ENCODE peak calls at places on chromosome 9, in seven cellular contexts. One of them, this sample, is unnamed.

GRCh38 chr9:19935422-19935821 is 146.6 kb upstream of the SLC24A2 start:
- DNase-seq in B cell: no peak
- DNase-seq in lower leg skin: no peak
- DNase-seq in kidney: no peak
- DNase-seq in MCF 10A: no peak
- DNase-seq in neural crest cell: no peak
- DNase-seq in IMR-90: no peak
- DNase-seq in this sample: no peak

GRCh38 chr9:81032030-81032572 is 657.2 kb downstream of the TLE1 start:
- DNase-seq in B cell: no peak
- DNase-seq in lower leg skin: no peak
- DNase-seq in kidney: peak; percentile 74
- DNase-seq in MCF 10A: peak; percentile 82
- DNase-seq in neural crest cell: no peak
- DNase-seq in IMR-90: peak; percentile 89
- DNase-seq in this sample: no peak

GRCh38 chr9:35658894-35659220 is 765 bp downstream of the CCDC107 start:
- DNase-seq in B cell: no peak
- DNase-seq in lower leg skin: no peak
- DNase-seq in kidney: peak; percentile 74
- DNase-seq in MCF 10A: peak; percentile 30
- DNase-seq in neural crest cell: no peak
- DNase-seq in IMR-90: peak; percentile 70
- DNase-seq in this sample: no peak

GRCh38 chr9:79222483-79222882 is 349.3 kb upstream of the TLE4 start:
- DNase-seq in B cell: no peak
- DNase-seq in lower leg skin: no peak
- DNase-seq in kidney: no peak
- DNase-seq in MCF 10A: peak; percentile 32
- DNase-seq in neural crest cell: no peak
- DNase-seq in IMR-90: no peak
- DNase-seq in this sample: no peak

GRCh38 chr9:76423216-76424177 is 29.3 kb upstream of the RFK start:
- DNase-seq in B cell: no peak
- DNase-seq in lower leg skin: no peak
- DNase-seq in kidney: no peak
- DNase-seq in MCF 10A: no peak
- DNase-seq in neural crest cell: no peak
- DNase-seq in IMR-90: no peak
- DNase-seq in this sample: no peak

GRCh38 chr9:87324613-87325194 is 173.0 kb upstream of the DAPK1 start:
- DNase-seq in B cell: peak; percentile 24
- DNase-seq in lower leg skin: no peak
- DNase-seq in kidney: no peak
- DNase-seq in MCF 10A: peak; percentile 75
- DNase-seq in neural crest cell: no peak
- DNase-seq in IMR-90: peak; percentile 68
- DNase-seq in this sample: peak; percentile 67

GRCh38 chr9:4137234-4137633 is 162.6 kb downstream of the GLIS3 start:
- DNase-seq in B cell: no peak
- DNase-seq in lower leg skin: no peak
- DNase-seq in kidney: no peak
- DNase-seq in MCF 10A: peak; percentile 85
- DNase-seq in neural crest cell: no peak
- DNase-seq in IMR-90: peak; percentile 97
- DNase-seq in this sample: no peak

GRCh38 chr9:116060631-116061030 is 93.0 kb upstream of the PAPPA start:
- DNase-seq in B cell: no peak
- DNase-seq in lower leg skin: no peak
- DNase-seq in kidney: no peak
- DNase-seq in MCF 10A: no peak
- DNase-seq in neural crest cell: no peak
- DNase-seq in IMR-90: no peak
- DNase-seq in this sample: no peak

GRCh38 chr9:95012902-95013301 is 286.4 kb downstream of the AOPEP start:
- DNase-seq in B cell: no peak
- DNase-seq in lower leg skin: no peak
- DNase-seq in kidney: no peak
- DNase-seq in MCF 10A: no peak
- DNase-seq in neural crest cell: no peak
- DNase-seq in IMR-90: no peak
- DNase-seq in this sample: no peak

GRCh38 chr9:89495824-89496555 is 1.9 kb downstream of the SEMA4D start:
- DNase-seq in B cell: no peak
- DNase-seq in lower leg skin: no peak
- DNase-seq in kidney: no peak
- DNase-seq in MCF 10A: no peak
- DNase-seq in neural crest cell: no peak
- DNase-seq in IMR-90: no peak
- DNase-seq in this sample: no peak

GRCh38 chr9:131666779-131667178 is 73.1 kb downstream of the RAPGEF1 start:
- DNase-seq in B cell: no peak
- DNase-seq in lower leg skin: no peak
- DNase-seq in kidney: no peak
- DNase-seq in MCF 10A: no peak
- DNase-seq in neural crest cell: no peak
- DNase-seq in IMR-90: no peak
- DNase-seq in this sample: no peak

GRCh38 chr9:134536931-134537330 is 104.7 kb upstream of the COL5A1 start:
- DNase-seq in B cell: no peak
- DNase-seq in lower leg skin: no peak
- DNase-seq in kidney: peak; percentile 42
- DNase-seq in MCF 10A: no peak
- DNase-seq in neural crest cell: no peak
- DNase-seq in IMR-90: no peak
- DNase-seq in this sample: no peak

GRCh38 chr9:1726993-1727759 is 288.0 kb upstream of the SMARCA2 start:
- DNase-seq in B cell: peak; percentile 5
- DNase-seq in lower leg skin: no peak
- DNase-seq in kidney: no peak
- DNase-seq in MCF 10A: peak; percentile 5
- DNase-seq in neural crest cell: no peak
- DNase-seq in IMR-90: no peak
- DNase-seq in this sample: no peak

GRCh38 chr9:121559183-121559582 is 59.5 kb upstream of the GGTA1 start:
- DNase-seq in B cell: peak; percentile 34
- DNase-seq in lower leg skin: no peak
- DNase-seq in kidney: no peak
- DNase-seq in MCF 10A: no peak
- DNase-seq in neural crest cell: no peak
- DNase-seq in IMR-90: peak; percentile 66
- DNase-seq in this sample: no peak

GRCh38 chr9:10612649-10613398 is at the start of gene PTPRD:
- DNase-seq in B cell: peak; percentile 2
- DNase-seq in lower leg skin: no peak
- DNase-seq in kidney: peak; percentile 73
- DNase-seq in MCF 10A: peak; percentile 23
- DNase-seq in neural crest cell: peak; percentile 43
- DNase-seq in IMR-90: peak; percentile 5
- DNase-seq in this sample: peak; percentile 47

GRCh38 chr9:116149844-116150243 is 3.7 kb upstream of the PAPPA start:
- DNase-seq in B cell: no peak
- DNase-seq in lower leg skin: no peak
- DNase-seq in kidney: no peak
- DNase-seq in MCF 10A: peak; percentile 51
- DNase-seq in neural crest cell: peak; percentile 45
- DNase-seq in IMR-90: no peak
- DNase-seq in this sample: peak; percentile 24

GRCh38 chr9:107312651-107313050 is 29.6 kb downstream of the RAD23B start:
- DNase-seq in B cell: no peak
- DNase-seq in lower leg skin: no peak
- DNase-seq in kidney: no peak
- DNase-seq in MCF 10A: no peak
- DNase-seq in neural crest cell: no peak
- DNase-seq in IMR-90: peak; percentile 56
- DNase-seq in this sample: no peak

GRCh38 chr9:117374076-117374740 is 40.6 kb downstream of the ASTN2 start:
- DNase-seq in B cell: no peak
- DNase-seq in lower leg skin: no peak
- DNase-seq in kidney: no peak
- DNase-seq in MCF 10A: no peak
- DNase-seq in neural crest cell: no peak
- DNase-seq in IMR-90: no peak
- DNase-seq in this sample: no peak

GRCh38 chr9:117377046-117377445 is 37.8 kb downstream of the ASTN2 start:
- DNase-seq in B cell: no peak
- DNase-seq in lower leg skin: no peak
- DNase-seq in kidney: no peak
- DNase-seq in MCF 10A: no peak
- DNase-seq in neural crest cell: no peak
- DNase-seq in IMR-90: no peak
- DNase-seq in this sample: no peak

DNA sequence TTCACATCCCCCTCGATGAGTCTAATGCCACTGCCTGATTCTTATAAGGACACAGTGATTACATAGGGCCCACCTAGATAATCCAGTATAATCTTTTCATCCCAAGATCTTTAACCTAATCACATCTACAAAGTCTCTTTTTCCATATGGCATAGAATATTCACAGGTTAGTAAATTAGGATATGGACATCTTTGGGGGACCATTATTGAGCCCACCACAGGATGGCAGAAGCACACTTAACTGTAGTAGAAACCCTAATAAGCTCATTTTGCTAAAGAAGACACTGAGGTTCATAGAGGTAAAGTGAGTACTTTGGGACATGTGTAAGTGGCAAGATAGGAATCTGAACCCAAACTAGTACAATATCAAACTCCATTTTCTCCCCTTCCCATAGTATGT is 38.9 kb downstream of the ASTN2 start:
- DNase-seq in B cell: no peak
- DNase-seq in lower leg skin: no peak
- DNase-seq in kidney: no peak
- DNase-seq in MCF 10A: no peak
- DNase-seq in neural crest cell: no peak
- DNase-seq in IMR-90: no peak
- DNase-seq in this sample: no peak
- TF ChIP-seq CTCF in B cell: no peak
- TF ChIP-seq CTCF in lower leg skin: no peak
- TF ChIP-seq CTCF in kidney: no peak
- TF ChIP-seq CTCF in MCF 10A: no peak
- TF ChIP-seq CTCF in neural crest cell: no peak
- TF ChIP-seq CTCF in IMR-90: no peak
- TF ChIP-seq CTCF in this sample: no peak

GRCh38 chr9:137740311-137740710 is 121.5 kb downstream of the EHMT1 start:
- DNase-seq in B cell: no peak
- DNase-seq in lower leg skin: no peak
- DNase-seq in kidney: peak; percentile 59
- DNase-seq in MCF 10A: no peak
- DNase-seq in neural crest cell: no peak
- DNase-seq in IMR-90: peak; percentile 78
- DNase-seq in this sample: no peak
- TF ChIP-seq CTCF in B cell: no peak
- TF ChIP-seq CTCF in lower leg skin: no peak
- TF ChIP-seq CTCF in kidney: no peak
- TF ChIP-seq CTCF in MCF 10A: no peak
- TF ChIP-seq CTCF in neural crest cell: no peak
- TF ChIP-seq CTCF in IMR-90: peak; percentile 28
- TF ChIP-seq CTCF in this sample: no peak

GRCh38 chr9:77978086-77978781 is 53.4 kb downstream of the GNAQ start:
- DNase-seq in B cell: no peak
- DNase-seq in lower leg skin: no peak
- DNase-seq in kidney: no peak
- DNase-seq in MCF 10A: no peak
- DNase-seq in neural crest cell: no peak
- DNase-seq in IMR-90: no peak
- DNase-seq in this sample: no peak

GRCh38 chr9:77974414-77974813 is 57.2 kb downstream of the GNAQ start:
- DNase-seq in B cell: no peak
- DNase-seq in lower leg skin: no peak
- DNase-seq in kidney: no peak
- DNase-seq in MCF 10A: no peak
- DNase-seq in neural crest cell: no peak
- DNase-seq in IMR-90: no peak
- DNase-seq in this sample: no peak

GRCh38 chr9:77975023-77975422 is 56.6 kb downstream of the GNAQ start:
- DNase-seq in B cell: no peak
- DNase-seq in lower leg skin: no peak
- DNase-seq in kidney: no peak
- DNase-seq in MCF 10A: no peak
- DNase-seq in neural crest cell: no peak
- DNase-seq in IMR-90: no peak
- DNase-seq in this sample: no peak

GRCh38 chr9:77980622-77981021 is 51.0 kb downstream of the GNAQ start:
- DNase-seq in B cell: no peak
- DNase-seq in lower leg skin: no peak
- DNase-seq in kidney: no peak
- DNase-seq in MCF 10A: peak; percentile 39
- DNase-seq in neural crest cell: no peak
- DNase-seq in IMR-90: peak; percentile 81
- DNase-seq in this sample: no peak

DNA sequence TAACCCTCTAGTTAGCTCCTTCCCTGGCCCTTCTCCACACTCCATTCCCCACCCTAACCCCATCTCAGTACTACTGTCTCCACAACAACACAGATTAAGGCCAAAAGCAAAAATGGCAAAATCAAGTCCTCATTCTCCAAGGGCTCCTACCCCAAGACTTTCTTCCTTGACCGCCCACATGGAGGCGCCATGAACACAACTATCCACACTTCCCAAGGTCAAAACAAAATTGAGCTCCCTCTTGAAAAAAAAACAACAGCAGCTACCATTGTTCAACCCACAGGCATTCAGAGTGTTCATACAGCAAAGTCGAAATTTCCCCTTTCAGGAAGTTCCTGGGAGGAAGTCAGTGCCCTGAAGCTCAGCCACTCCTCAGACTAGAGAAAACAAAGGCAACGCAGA is 54.4 kb downstream of the GNAQ start:
- DNase-seq in B cell: peak; percentile 27
- DNase-seq in lower leg skin: peak; percentile 38
- DNase-seq in kidney: no peak
- DNase-seq in MCF 10A: peak; percentile 78
- DNase-seq in neural crest cell: peak; percentile 31
- DNase-seq in IMR-90: peak; percentile 73
- DNase-seq in this sample: no peak
- TF ChIP-seq CTCF in B cell: no peak
- TF ChIP-seq CTCF in lower leg skin: no peak
- TF ChIP-seq CTCF in kidney: no peak
- TF ChIP-seq CTCF in MCF 10A: peak; percentile 42
- TF ChIP-seq CTCF in neural crest cell: peak; percentile 57
- TF ChIP-seq CTCF in IMR-90: peak; percentile 64
- TF ChIP-seq CTCF in this sample: peak; percentile 35

DNA sequence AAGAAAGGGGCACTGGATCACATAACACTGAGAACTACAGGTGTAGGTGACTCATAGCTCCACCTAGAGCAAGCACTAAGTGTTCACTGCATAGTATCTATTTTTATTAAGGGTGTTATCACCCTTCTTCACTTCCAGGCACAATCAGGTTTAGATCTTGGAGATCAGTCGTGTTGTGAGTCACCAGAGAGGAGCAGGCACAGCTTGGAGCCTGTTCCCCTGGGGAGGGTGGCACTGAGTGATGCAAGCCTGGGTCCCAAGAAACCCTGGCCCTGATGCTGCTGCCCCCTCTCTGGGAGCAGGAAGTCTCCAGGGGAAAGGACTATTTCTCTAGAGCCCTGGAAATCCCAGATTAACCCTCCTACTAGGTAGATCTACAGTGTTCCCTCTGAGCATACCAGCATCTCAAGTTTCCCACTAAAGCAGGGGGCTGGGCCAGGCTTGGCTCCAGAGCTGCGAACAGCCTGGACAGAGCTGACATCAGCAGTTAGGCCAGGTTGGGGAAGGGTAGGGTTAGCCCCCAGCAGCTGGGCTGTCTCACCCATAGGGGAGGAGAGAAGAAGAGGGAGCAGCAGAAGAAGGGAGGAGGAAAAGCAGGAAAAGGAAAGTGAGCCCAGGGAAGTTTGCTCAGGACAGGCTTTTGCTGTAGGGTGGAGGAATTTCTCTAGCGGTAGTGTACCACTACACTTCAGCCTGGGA is 28.1 kb upstream of the SPINK4 start:
- DNase-seq in B cell: no peak
- DNase-seq in lower leg skin: no peak
- DNase-seq in kidney: no peak
- DNase-seq in MCF 10A: peak; percentile 44
- DNase-seq in neural crest cell: no peak
- DNase-seq in IMR-90: peak; percentile 38
- DNase-seq in this sample: no peak
- TF ChIP-seq CTCF in B cell: no peak
- TF ChIP-seq CTCF in lower leg skin: no peak
- TF ChIP-seq CTCF in kidney: no peak
- TF ChIP-seq CTCF in MCF 10A: no peak
- TF ChIP-seq CTCF in neural crest cell: no peak
- TF ChIP-seq CTCF in IMR-90: no peak
- TF ChIP-seq CTCF in this sample: no peak

This sample was measured in GM10248.